ENCODE peak calls at places on chromosomes 2 and 18, in four cellular contexts. C is RWPE1, N is cardiac fibroblast, P is body of pancreas. Y is an unnamed sample.
A peak's percentile ranks its signal among the peaks of the same experiment; 100 is the strongest.

GRCh38 chr2:62660582-62661262 is 44.8 kb upstream of the EHBP1 start:
- DNase-seq in C (peak; percentile 65), N (peak; percentile 80), P (no peak), Y (no peak)

GRCh38 chr2:228768818-228769217 is 502.3 kb downstream of the PID1 start:
- DNase-seq in C (peak; percentile 44), N (peak; percentile 92), P (no peak), Y (no peak)

GRCh38 chr2:169478745-169479256 is 493 bp upstream of the BBS5 start:
- DNase-seq in C (no peak), N (no peak), P (no peak), Y (no peak)

GRCh38 chr2:160334028-160334729 is 134.1 kb upstream of the ITGB6 start:
- DNase-seq in C (no peak), N (peak; percentile 87), P (no peak), Y (no peak)

GRCh38 chr18:43692291-43692690 is 415.0 kb upstream of the SYT4 start:
- DNase-seq in C (no peak), N (peak; percentile 31), P (no peak), Y (no peak)

GRCh38 chr2:152369176-152369860 is 34.3 kb downstream of the FMNL2 start:
- DNase-seq in C (no peak), N (peak; percentile 92), P (no peak), Y (no peak)

GRCh38 chr2:77712601-77713000 is 190.4 kb upstream of the LRRTM4 start:
- DNase-seq in C (no peak), N (no peak), P (no peak), Y (no peak)

GRCh38 chr2:174611851-174612250 is 14.2 kb upstream of the WIPF1 start:
- DNase-seq in C (no peak), N (no peak), P (no peak), Y (no peak)

GRCh38 chr2:128449226-128450061 is 130.8 kb upstream of the HS6ST1 start:
- DNase-seq in C (no peak), N (no peak), P (no peak), Y (peak; percentile 81)

GRCh38 chr2:235535423-235536130 is 41.7 kb downstream of the AGAP1 start:
- DNase-seq in C (no peak), N (no peak), P (no peak), Y (no peak)

GRCh38 chr18:48529796-48530195 is 9.0 kb upstream of the CTIF start:
- DNase-seq in C (peak; percentile 37), N (peak; percentile 82), P (no peak), Y (no peak)

GRCh38 chr2:3458396-3459184 is 60.7 kb downstream of the ADI1 start:
- DNase-seq in C (no peak), N (no peak), P (no peak), Y (no peak)

GRCh38 chr2:57453929-57454328 is 592.7 kb upstream of the VRK2 start:
- DNase-seq in C (no peak), N (peak; percentile 6), P (no peak), Y (no peak)

GRCh38 chr18:57542126-57542525 is 44.4 kb downstream of the FECH start:
- DNase-seq in C (no peak), N (peak; percentile 61), P (no peak), Y (no peak)

GRCh38 chr18:48943736-48944527 is 6.8 kb downstream of the SMAD7 start:
- DNase-seq in C (no peak), N (no peak), P (no peak), Y (peak; percentile 60)

GRCh38 chr2:231686192-231687100 is 21.9 kb upstream of the PTMA start:
- DNase-seq in C (no peak), N (no peak), P (no peak), Y (no peak)

GRCh38 chr2:43278683-43279220 is 52.3 kb upstream of the ZFP36L2 start:
- DNase-seq in C (no peak), N (no peak), P (no peak), Y (no peak)

GRCh38 chr2:176247859-176248258 is 21.4 kb upstream of the MTX2 start:
- DNase-seq in C (no peak), N (no peak), P (no peak), Y (no peak)

GRCh38 chr2:231800493-231801091 is 14.3 kb downstream of the COPS7B start:
- DNase-seq in C (no peak), N (peak; percentile 65), P (peak; percentile 43), Y (no peak)

GRCh38 chr2:240220371-240220770 is 79.9 kb upstream of the OTOS start:
- DNase-seq in C (peak; percentile 36), N (peak; percentile 39), P (peak; percentile 2), Y (peak; percentile 23)

GRCh38 chr18:11040823-11041712 is 108.3 kb downstream of the PIEZO2 start:
- DNase-seq in C (peak; percentile 57), N (peak; percentile 73), P (peak; percentile 61), Y (no peak)

GRCh38 chr2:175463639-175464310 is 282.3 kb upstream of the ATP5MC3 start:
- DNase-seq in C (no peak), N (no peak), P (no peak), Y (no peak)

GRCh38 chr2:201280191-201281040 is 20.1 kb downstream of the CASP8 start:
- DNase-seq in C (no peak), N (no peak), P (no peak), Y (no peak)

GRCh38 chr2:241506793-241507429 is 1.5 kb downstream of the STK25 start:
- DNase-seq in C (no peak), N (no peak), P (no peak), Y (no peak)

GRCh38 chr2:150485114-150485870 is 2.2 kb downstream of the RND3 start:
- DNase-seq in C (peak; percentile 72), N (peak; percentile 73), P (peak; percentile 80), Y (peak; percentile 90)

GRCh38 chr2:6977095-6977777 is 60.0 kb downstream of the RNF144A start:
- DNase-seq in C (peak; percentile 29), N (peak; percentile 22), P (peak; percentile 78), Y (no peak)

GRCh38 chr2:161578998-161579397 is 45.2 kb upstream of the SLC4A10 start:
- DNase-seq in C (no peak), N (no peak), P (no peak), Y (no peak)

GRCh38 chr2:203918264-203918663 is 18.3 kb upstream of the ICOS start:
- DNase-seq in C (no peak), N (no peak), P (no peak), Y (no peak)

GRCh38 chr2:133747965-133748700 is 179.9 kb upstream of the NCKAP5 start:
- DNase-seq in C (no peak), N (no peak), P (no peak), Y (no peak)

GRCh38 chr2:227759411-227760113 is 13.9 kb downstream of the SCYGR8 start:
- DNase-seq in C (peak; percentile 71), N (no peak), P (no peak), Y (no peak)

GRCh38 chr2:186456941-186457340 is 29.1 kb upstream of the ZC3H15 start:
- DNase-seq in C (no peak), N (peak; percentile 84), P (no peak), Y (no peak)

DNA sequence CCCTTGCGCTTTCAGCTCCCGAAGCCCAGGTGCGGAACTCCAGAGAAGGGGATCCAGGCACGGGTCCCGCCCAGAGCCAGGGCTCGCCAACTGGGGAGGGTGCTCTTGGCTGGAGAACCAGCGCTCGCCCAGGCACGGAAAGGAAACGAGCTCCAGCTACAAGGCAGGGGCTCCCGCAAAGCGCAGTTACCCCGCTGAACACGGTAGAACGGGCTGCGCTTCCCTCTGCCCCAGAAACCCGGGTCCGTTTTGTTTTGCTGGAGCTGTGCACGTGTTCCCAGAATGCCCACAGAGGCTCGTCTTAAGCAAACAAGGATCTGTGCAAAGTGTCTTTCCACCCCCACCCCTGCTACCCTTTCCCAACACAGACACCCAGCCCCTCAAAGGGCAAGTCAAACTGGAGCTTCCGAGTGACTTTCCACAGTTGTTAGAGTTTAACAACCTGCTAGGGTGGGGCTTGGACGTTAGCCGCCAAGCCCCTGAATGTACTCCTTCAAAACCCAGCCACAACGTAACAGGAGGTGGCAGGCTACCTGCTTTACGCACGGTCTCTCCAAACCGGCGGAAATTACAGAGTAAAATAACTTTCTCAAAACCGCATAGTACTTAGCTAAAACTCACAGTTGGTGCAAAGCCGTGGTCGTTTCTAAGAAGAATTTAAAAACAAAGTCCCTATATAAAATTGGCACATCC is 772 bp downstream of the RNF125 start:
- DNase-seq in C (peak; percentile 23), N (peak; percentile 29), P (peak; percentile 47), Y (peak; percentile 85)
- TF ChIP-seq CTCF in C (no peak), N (no peak), P (no peak), Y (no peak)

GRCh38 chr2:187580462-187581124 is 26.4 kb upstream of the TFPI start:
- DNase-seq in C (peak; percentile 48), N (peak; percentile 92), P (no peak), Y (no peak)
- TF ChIP-seq CTCF in C (no peak), N (peak; percentile 16), P (peak; percentile 70), Y (peak; percentile 60)

GRCh38 chr2:238884122-238884811 is 36.4 kb downstream of the TWIST2 start:
- DNase-seq in C (no peak), N (no peak), P (no peak), Y (no peak)
- TF ChIP-seq CTCF in C (no peak), N (no peak), P (no peak), Y (no peak)

DNA sequence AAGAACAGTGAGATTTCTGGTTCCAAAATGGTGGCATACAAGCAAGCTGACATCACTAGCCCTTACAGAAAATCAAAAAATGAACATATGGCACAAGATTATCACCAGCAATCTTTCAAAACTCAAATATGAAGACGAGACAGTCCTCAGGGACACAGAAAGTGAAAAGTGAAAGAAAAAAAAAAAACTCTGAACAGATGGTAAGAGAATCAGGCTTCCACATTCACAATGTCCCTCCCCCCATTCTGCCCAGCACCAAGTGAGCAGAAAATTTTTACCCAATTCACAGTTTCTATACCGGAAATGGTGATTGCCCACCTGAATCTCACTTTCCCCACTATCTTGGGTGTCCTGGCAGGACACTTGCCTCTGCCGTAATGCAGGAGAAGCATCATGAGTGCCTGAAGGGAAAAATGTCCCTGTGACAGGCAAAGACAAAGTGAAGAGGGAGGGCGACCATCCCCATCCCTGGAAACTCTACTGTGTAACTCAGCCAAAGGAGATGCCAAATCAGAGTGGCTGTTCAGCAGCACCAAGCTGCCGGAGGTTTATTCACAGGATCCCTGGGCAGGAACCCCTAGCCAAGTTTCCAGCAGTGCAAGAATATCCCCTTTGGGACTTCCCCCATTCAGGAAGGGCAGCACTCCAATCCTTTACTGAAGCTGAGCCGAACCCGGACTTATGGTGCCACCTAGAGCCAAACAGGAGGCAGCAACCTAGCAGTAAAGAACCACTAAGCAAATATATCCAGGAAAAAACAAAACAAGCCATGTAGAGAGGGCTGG is 312.2 kb downstream of the LRATD1 start:
- DNase-seq in C (peak; percentile 31), N (peak; percentile 40), P (peak; percentile 43), Y (no peak)
- TF ChIP-seq CTCF in C (peak; percentile 31), N (peak; percentile 36), P (peak; percentile 62), Y (no peak)

GRCh38 chr18:78526923-78527775 is 452.5 kb upstream of the SALL3 start:
- DNase-seq in C (no peak), N (no peak), P (no peak), Y (peak; percentile 76)
- TF ChIP-seq CTCF in C (no peak), N (no peak), P (no peak), Y (no peak)

GRCh38 chr2:2251255-2251654 is 79.8 kb downstream of the MYT1L start:
- DNase-seq in C (no peak), N (no peak), P (no peak), Y (peak; percentile 70)

GRCh38 chr2:2244508-2244907 is 86.6 kb downstream of the MYT1L start:
- DNase-seq in C (no peak), N (no peak), P (no peak), Y (peak; percentile 49)

GRCh38 chr2:2243666-2244065 is 87.4 kb downstream of the MYT1L start:
- DNase-seq in C (no peak), N (no peak), P (no peak), Y (no peak)

GRCh38 chr2:2245500-2245899 is 85.6 kb downstream of the MYT1L start:
- DNase-seq in C (no peak), N (no peak), P (no peak), Y (no peak)
- TF ChIP-seq CTCF in C (no peak), N (no peak), P (no peak), Y (no peak)